ENCODE peak calls at places on chromosomes 2 and 18, in six cellular contexts. One of them, this sample, is unnamed.

GRCh38 chr2:223165423-223166214 is 113.6 kb downstream of the KCNE4 start:
- DNase-seq in C1 segment of cervical spinal cord: no peak
- DNase-seq in upper lobe of right lung: no peak
- DNase-seq in CD4-positive, CD25-positive, alpha-beta regulatory T cell: no peak
- DNase-seq in T-helper 2 cell: no peak
- DNase-seq in hippocampal formation: no peak
- DNase-seq in this sample: no peak

GRCh38 chr2:79660552-79660951 is 147.7 kb downstream of the CTNNA2 start:
- DNase-seq in CD4-positive, CD25-positive, alpha-beta regulatory T cell: no peak
- DNase-seq in C1 segment of cervical spinal cord: no peak
- DNase-seq in upper lobe of right lung: no peak
- DNase-seq in hippocampal formation: peak; percentile 2
- DNase-seq in T-helper 2 cell: no peak
- DNase-seq in this sample: no peak

GRCh38 chr2:127551221-127551930 is 15.9 kb downstream of the MYO7B start:
- DNase-seq in T-helper 2 cell: no peak
- DNase-seq in CD4-positive, CD25-positive, alpha-beta regulatory T cell: no peak
- DNase-seq in C1 segment of cervical spinal cord: no peak
- DNase-seq in upper lobe of right lung: no peak
- DNase-seq in hippocampal formation: no peak
- DNase-seq in this sample: no peak

GRCh38 chr18:36284671-36285295 is 12.7 kb upstream of the FHOD3 start:
- DNase-seq in T-helper 2 cell: no peak
- DNase-seq in upper lobe of right lung: no peak
- DNase-seq in hippocampal formation: peak; percentile 72
- DNase-seq in C1 segment of cervical spinal cord: no peak
- DNase-seq in CD4-positive, CD25-positive, alpha-beta regulatory T cell: peak; percentile 24
- DNase-seq in this sample: no peak

GRCh38 chr2:74130211-74130995 is 17.3 kb downstream of the BOLA3 start:
- DNase-seq in CD4-positive, CD25-positive, alpha-beta regulatory T cell: no peak
- DNase-seq in upper lobe of right lung: no peak
- DNase-seq in C1 segment of cervical spinal cord: no peak
- DNase-seq in T-helper 2 cell: no peak
- DNase-seq in hippocampal formation: no peak
- DNase-seq in this sample: no peak

GRCh38 chr2:11899264-11899818 is 152.9 kb downstream of the LPIN1 start:
- DNase-seq in CD4-positive, CD25-positive, alpha-beta regulatory T cell: no peak
- DNase-seq in upper lobe of right lung: no peak
- DNase-seq in C1 segment of cervical spinal cord: no peak
- DNase-seq in hippocampal formation: no peak
- DNase-seq in T-helper 2 cell: no peak
- DNase-seq in this sample: peak; percentile 4

GRCh38 chr2:7375901-7376300 is 458.7 kb downstream of the RNF144A start:
- DNase-seq in hippocampal formation: no peak
- DNase-seq in CD4-positive, CD25-positive, alpha-beta regulatory T cell: no peak
- DNase-seq in C1 segment of cervical spinal cord: no peak
- DNase-seq in upper lobe of right lung: no peak
- DNase-seq in T-helper 2 cell: no peak
- DNase-seq in this sample: no peak

GRCh38 chr2:75292826-75293225 is 93.5 kb upstream of the TACR1 start:
- DNase-seq in upper lobe of right lung: no peak
- DNase-seq in hippocampal formation: no peak
- DNase-seq in CD4-positive, CD25-positive, alpha-beta regulatory T cell: no peak
- DNase-seq in C1 segment of cervical spinal cord: no peak
- DNase-seq in T-helper 2 cell: no peak
- DNase-seq in this sample: no peak

GRCh38 chr2:100733344-100734187 is 86.4 kb upstream of the NPAS2 start:
- DNase-seq in upper lobe of right lung: peak; percentile 76
- DNase-seq in hippocampal formation: no peak
- DNase-seq in T-helper 2 cell: no peak
- DNase-seq in C1 segment of cervical spinal cord: no peak
- DNase-seq in CD4-positive, CD25-positive, alpha-beta regulatory T cell: no peak
- DNase-seq in this sample: peak; percentile 25